ENCODE peak calls at places on chromosomes 13 and 19, in nine cellular contexts. One of them, this sample, is unnamed.

GRCh38 chr19:12965812-12966135 is 3.6 kb upstream of the DAND5 start:
- DNase-seq in pancreas: no peak
- DNase-seq in stimulated activated naive CD8-positive, alpha-beta T cell treated with anti-CD3 and anti-CD28 coated beads, Interleukin-15, Interleukin-2, amounts not matched to agents 100 U/mL and 50 U/mL, for 24 hours: no peak
- DNase-seq in activated gamma-delta T cell treated with anti-CD3 and anti-CD28 coated beads, Interleukin-2, amount 50 U/mL, for 16 hours: no peak
- DNase-seq in effector CD4-positive, alpha-beta T cell: no peak
- DNase-seq in stimulated activated CD4-positive, alpha-beta T cell treated with anti-CD3 and anti-CD28 coated beads, TNF-alpha, amount 100 ng/mL, for 24 hours: no peak
- DNase-seq in lung: no peak
- DNase-seq in hippocampal formation: no peak
- DNase-seq in sigmoid colon: no peak
- DNase-seq in this sample: no peak

GRCh38 chr13:27131202-27131623 is 40.4 kb downstream of the USP12 start:
- DNase-seq in hippocampal formation: no peak
- DNase-seq in activated gamma-delta T cell treated with anti-CD3 and anti-CD28 coated beads, Interleukin-2, amount 50 U/mL, for 16 hours: peak
- DNase-seq in pancreas: no peak
- DNase-seq in sigmoid colon: no peak
- DNase-seq in stimulated activated naive CD8-positive, alpha-beta T cell treated with anti-CD3 and anti-CD28 coated beads, Interleukin-15, Interleukin-2, amounts not matched to agents 100 U/mL and 50 U/mL, for 24 hours: peak
- DNase-seq in effector CD4-positive, alpha-beta T cell: peak
- DNase-seq in stimulated activated CD4-positive, alpha-beta T cell treated with anti-CD3 and anti-CD28 coated beads, TNF-alpha, amount 100 ng/mL, for 24 hours: peak
- DNase-seq in lung: peak
- DNase-seq in this sample: peak

GRCh38 chr19:49790866-49791265 is 22.2 kb downstream of the FUZ start:
- DNase-seq in sigmoid colon: peak
- DNase-seq in pancreas: no peak
- DNase-seq in hippocampal formation: no peak
- DNase-seq in activated gamma-delta T cell treated with anti-CD3 and anti-CD28 coated beads, Interleukin-2, amount 50 U/mL, for 16 hours: no peak
- DNase-seq in effector CD4-positive, alpha-beta T cell: no peak
- DNase-seq in stimulated activated CD4-positive, alpha-beta T cell treated with anti-CD3 and anti-CD28 coated beads, TNF-alpha, amount 100 ng/mL, for 24 hours: no peak
- DNase-seq in stimulated activated naive CD8-positive, alpha-beta T cell treated with anti-CD3 and anti-CD28 coated beads, Interleukin-15, Interleukin-2, amounts not matched to agents 100 U/mL and 50 U/mL, for 24 hours: no peak
- DNase-seq in lung: no peak
- DNase-seq in this sample: no peak

GRCh38 chr19:18908917-18909619 is 10.1 kb downstream of the COPE start:
- DNase-seq in activated gamma-delta T cell treated with anti-CD3 and anti-CD28 coated beads, Interleukin-2, amount 50 U/mL, for 16 hours: no peak
- DNase-seq in hippocampal formation: no peak
- DNase-seq in lung: no peak
- DNase-seq in stimulated activated CD4-positive, alpha-beta T cell treated with anti-CD3 and anti-CD28 coated beads, TNF-alpha, amount 100 ng/mL, for 24 hours: no peak
- DNase-seq in effector CD4-positive, alpha-beta T cell: no peak
- DNase-seq in pancreas: peak
- DNase-seq in sigmoid colon: no peak
- DNase-seq in stimulated activated naive CD8-positive, alpha-beta T cell treated with anti-CD3 and anti-CD28 coated beads, Interleukin-15, Interleukin-2, amounts not matched to agents 100 U/mL and 50 U/mL, for 24 hours: no peak
- DNase-seq in this sample: no peak

GRCh38 chr19:45122832-45123231 is 29.9 kb downstream of the PPP1R37 start:
- DNase-seq in effector CD4-positive, alpha-beta T cell: no peak
- DNase-seq in sigmoid colon: no peak
- DNase-seq in hippocampal formation: no peak
- DNase-seq in pancreas: no peak
- DNase-seq in stimulated activated CD4-positive, alpha-beta T cell treated with anti-CD3 and anti-CD28 coated beads, TNF-alpha, amount 100 ng/mL, for 24 hours: no peak
- DNase-seq in lung: no peak
- DNase-seq in activated gamma-delta T cell treated with anti-CD3 and anti-CD28 coated beads, Interleukin-2, amount 50 U/mL, for 16 hours: no peak
- DNase-seq in stimulated activated naive CD8-positive, alpha-beta T cell treated with anti-CD3 and anti-CD28 coated beads, Interleukin-15, Interleukin-2, amounts not matched to agents 100 U/mL and 50 U/mL, for 24 hours: no peak
- DNase-seq in this sample: no peak

GRCh38 chr13:33194820-33195692 is 90.5 kb downstream of the STARD13 start:
- DNase-seq in pancreas: no peak
- DNase-seq in stimulated activated naive CD8-positive, alpha-beta T cell treated with anti-CD3 and anti-CD28 coated beads, Interleukin-15, Interleukin-2, amounts not matched to agents 100 U/mL and 50 U/mL, for 24 hours: no peak
- DNase-seq in hippocampal formation: no peak
- DNase-seq in sigmoid colon: no peak
- DNase-seq in stimulated activated CD4-positive, alpha-beta T cell treated with anti-CD3 and anti-CD28 coated beads, TNF-alpha, amount 100 ng/mL, for 24 hours: no peak
- DNase-seq in lung: no peak
- DNase-seq in effector CD4-positive, alpha-beta T cell: no peak
- DNase-seq in activated gamma-delta T cell treated with anti-CD3 and anti-CD28 coated beads, Interleukin-2, amount 50 U/mL, for 16 hours: no peak
- DNase-seq in this sample: peak

GRCh38 chr19:4368128-4368820 is 24.9 kb downstream of the MPND start:
- DNase-seq in hippocampal formation: no peak
- DNase-seq in effector CD4-positive, alpha-beta T cell: no peak
- DNase-seq in sigmoid colon: no peak
- DNase-seq in lung: no peak
- DNase-seq in pancreas: peak
- DNase-seq in stimulated activated naive CD8-positive, alpha-beta T cell treated with anti-CD3 and anti-CD28 coated beads, Interleukin-15, Interleukin-2, amounts not matched to agents 100 U/mL and 50 U/mL, for 24 hours: peak
- DNase-seq in stimulated activated CD4-positive, alpha-beta T cell treated with anti-CD3 and anti-CD28 coated beads, TNF-alpha, amount 100 ng/mL, for 24 hours: no peak
- DNase-seq in activated gamma-delta T cell treated with anti-CD3 and anti-CD28 coated beads, Interleukin-2, amount 50 U/mL, for 16 hours: no peak
- DNase-seq in this sample: no peak

GRCh38 chr19:4197625-4198466 is 15.4 kb downstream of the ANKRD24 start:
- DNase-seq in pancreas: peak
- DNase-seq in activated gamma-delta T cell treated with anti-CD3 and anti-CD28 coated beads, Interleukin-2, amount 50 U/mL, for 16 hours: no peak
- DNase-seq in effector CD4-positive, alpha-beta T cell: no peak
- DNase-seq in sigmoid colon: no peak
- DNase-seq in lung: no peak
- DNase-seq in hippocampal formation: no peak
- DNase-seq in stimulated activated naive CD8-positive, alpha-beta T cell treated with anti-CD3 and anti-CD28 coated beads, Interleukin-15, Interleukin-2, amounts not matched to agents 100 U/mL and 50 U/mL, for 24 hours: no peak
- DNase-seq in stimulated activated CD4-positive, alpha-beta T cell treated with anti-CD3 and anti-CD28 coated beads, TNF-alpha, amount 100 ng/mL, for 24 hours: no peak
- DNase-seq in this sample: no peak

GRCh38 chr19:16355293-16356043 is 30.8 kb downstream of the KLF2 start:
- DNase-seq in stimulated activated naive CD8-positive, alpha-beta T cell treated with anti-CD3 and anti-CD28 coated beads, Interleukin-15, Interleukin-2, amounts not matched to agents 100 U/mL and 50 U/mL, for 24 hours: no peak
- DNase-seq in lung: no peak
- DNase-seq in pancreas: no peak
- DNase-seq in stimulated activated CD4-positive, alpha-beta T cell treated with anti-CD3 and anti-CD28 coated beads, TNF-alpha, amount 100 ng/mL, for 24 hours: no peak
- DNase-seq in activated gamma-delta T cell treated with anti-CD3 and anti-CD28 coated beads, Interleukin-2, amount 50 U/mL, for 16 hours: no peak
- DNase-seq in sigmoid colon: no peak
- DNase-seq in effector CD4-positive, alpha-beta T cell: no peak
- DNase-seq in hippocampal formation: no peak
- DNase-seq in this sample: peak

GRCh38 chr19:7395360-7395781 is 46.6 kb downstream of the ARHGEF18 start:
- DNase-seq in effector CD4-positive, alpha-beta T cell: no peak
- DNase-seq in sigmoid colon: no peak
- DNase-seq in stimulated activated CD4-positive, alpha-beta T cell treated with anti-CD3 and anti-CD28 coated beads, TNF-alpha, amount 100 ng/mL, for 24 hours: no peak
- DNase-seq in stimulated activated naive CD8-positive, alpha-beta T cell treated with anti-CD3 and anti-CD28 coated beads, Interleukin-15, Interleukin-2, amounts not matched to agents 100 U/mL and 50 U/mL, for 24 hours: no peak
- DNase-seq in lung: no peak
- DNase-seq in pancreas: no peak
- DNase-seq in activated gamma-delta T cell treated with anti-CD3 and anti-CD28 coated beads, Interleukin-2, amount 50 U/mL, for 16 hours: no peak
- DNase-seq in hippocampal formation: no peak
- DNase-seq in this sample: no peak

GRCh38 chr13:51950722-51951121 is 60.5 kb downstream of the ATP7B start:
- DNase-seq in stimulated activated naive CD8-positive, alpha-beta T cell treated with anti-CD3 and anti-CD28 coated beads, Interleukin-15, Interleukin-2, amounts not matched to agents 100 U/mL and 50 U/mL, for 24 hours: no peak
- DNase-seq in lung: no peak
- DNase-seq in activated gamma-delta T cell treated with anti-CD3 and anti-CD28 coated beads, Interleukin-2, amount 50 U/mL, for 16 hours: no peak
- DNase-seq in hippocampal formation: no peak
- DNase-seq in sigmoid colon: no peak
- DNase-seq in stimulated activated CD4-positive, alpha-beta T cell treated with anti-CD3 and anti-CD28 coated beads, TNF-alpha, amount 100 ng/mL, for 24 hours: no peak
- DNase-seq in pancreas: no peak
- DNase-seq in effector CD4-positive, alpha-beta T cell: no peak
- DNase-seq in this sample: no peak

GRCh38 chr19:45632468-45633196 is 6.6 kb downstream of the EML2 start:
- DNase-seq in stimulated activated naive CD8-positive, alpha-beta T cell treated with anti-CD3 and anti-CD28 coated beads, Interleukin-15, Interleukin-2, amounts not matched to agents 100 U/mL and 50 U/mL, for 24 hours: peak
- DNase-seq in hippocampal formation: no peak
- DNase-seq in activated gamma-delta T cell treated with anti-CD3 and anti-CD28 coated beads, Interleukin-2, amount 50 U/mL, for 16 hours: no peak
- DNase-seq in stimulated activated CD4-positive, alpha-beta T cell treated with anti-CD3 and anti-CD28 coated beads, TNF-alpha, amount 100 ng/mL, for 24 hours: peak
- DNase-seq in lung: peak
- DNase-seq in effector CD4-positive, alpha-beta T cell: no peak
- DNase-seq in sigmoid colon: peak
- DNase-seq in pancreas: no peak
- DNase-seq in this sample: peak

GRCh38 chr13:57418067-57418677 is 213.4 kb upstream of the PCDH17 start:
- DNase-seq in activated gamma-delta T cell treated with anti-CD3 and anti-CD28 coated beads, Interleukin-2, amount 50 U/mL, for 16 hours: no peak
- DNase-seq in sigmoid colon: no peak
- DNase-seq in pancreas: no peak
- DNase-seq in hippocampal formation: no peak
- DNase-seq in lung: no peak
- DNase-seq in effector CD4-positive, alpha-beta T cell: no peak
- DNase-seq in stimulated activated naive CD8-positive, alpha-beta T cell treated with anti-CD3 and anti-CD28 coated beads, Interleukin-15, Interleukin-2, amounts not matched to agents 100 U/mL and 50 U/mL, for 24 hours: no peak
- DNase-seq in stimulated activated CD4-positive, alpha-beta T cell treated with anti-CD3 and anti-CD28 coated beads, TNF-alpha, amount 100 ng/mL, for 24 hours: no peak
- DNase-seq in this sample: no peak

GRCh38 chr19:39067104-39067503 is 17.1 kb upstream of the ACP7 start:
- DNase-seq in stimulated activated naive CD8-positive, alpha-beta T cell treated with anti-CD3 and anti-CD28 coated beads, Interleukin-15, Interleukin-2, amounts not matched to agents 100 U/mL and 50 U/mL, for 24 hours: no peak
- DNase-seq in sigmoid colon: no peak
- DNase-seq in stimulated activated CD4-positive, alpha-beta T cell treated with anti-CD3 and anti-CD28 coated beads, TNF-alpha, amount 100 ng/mL, for 24 hours: no peak
- DNase-seq in hippocampal formation: no peak
- DNase-seq in pancreas: no peak
- DNase-seq in activated gamma-delta T cell treated with anti-CD3 and anti-CD28 coated beads, Interleukin-2, amount 50 U/mL, for 16 hours: no peak
- DNase-seq in effector CD4-positive, alpha-beta T cell: no peak
- DNase-seq in lung: no peak
- DNase-seq in this sample: no peak

GRCh38 chr19:18204394-18205179 is 745 bp upstream of the RAB3A start:
- DNase-seq in activated gamma-delta T cell treated with anti-CD3 and anti-CD28 coated beads, Interleukin-2, amount 50 U/mL, for 16 hours: no peak
- DNase-seq in hippocampal formation: peak
- DNase-seq in stimulated activated CD4-positive, alpha-beta T cell treated with anti-CD3 and anti-CD28 coated beads, TNF-alpha, amount 100 ng/mL, for 24 hours: no peak
- DNase-seq in stimulated activated naive CD8-positive, alpha-beta T cell treated with anti-CD3 and anti-CD28 coated beads, Interleukin-15, Interleukin-2, amounts not matched to agents 100 U/mL and 50 U/mL, for 24 hours: peak
- DNase-seq in effector CD4-positive, alpha-beta T cell: no peak
- DNase-seq in pancreas: no peak
- DNase-seq in sigmoid colon: peak
- DNase-seq in lung: peak
- DNase-seq in this sample: no peak

This sample was measured in Daoy.